ENCODE peak calls at places on chromosomes 3 and 15, in nine cellular contexts. B is A549, P is astrocyte, J is IMR-90, Q is GM23338, V is PC-9, I is HepG2, Z is H1, G is fibroblast of lung. S is an unnamed sample.

GRCh38 chr3:33877187-33877586 is 78.8 kb downstream of the PDCD6IP start:
- DNase-seq in B (no peak), P (no peak), J (no peak), Q (no peak), V (no peak), I (no peak), Z (no peak), G (no peak), S (no peak)

GRCh38 chr3:160099855-160100254 is 111.2 kb downstream of the IL12A start:
- DNase-seq in B (no peak), P (no peak), J (no peak), Q (no peak), V (no peak), I (no peak), Z (no peak), G (no peak), S (no peak)

GRCh38 chr15:77418341-77419049 is 1.4 kb downstream of the PEAK1 start:
- DNase-seq in B (peak; percentile 21), P (peak; percentile 42), J (peak; percentile 49), Q (no peak), V (no peak), I (no peak), Z (no peak), G (peak; percentile 64), S (no peak)

GRCh38 chr3:60650171-60650570 is 601.1 kb downstream of the FHIT start:
- DNase-seq in B (no peak), P (peak; percentile 71), J (no peak), Q (no peak), V (no peak), I (no peak), Z (no peak), G (peak; percentile 76), S (no peak)

GRCh38 chr3:158846803-158847465 is 45.1 kb downstream of the MFSD1 start:
- DNase-seq in B (no peak), P (no peak), J (no peak), Q (no peak), V (no peak), I (no peak), Z (no peak), G (no peak), S (no peak)

GRCh38 chr3:66693461-66693912 is 192.7 kb upstream of the LRIG1 start:
- DNase-seq in B (no peak), P (peak; percentile 29), J (peak; percentile 43), Q (no peak), V (no peak), I (no peak), Z (no peak), G (peak; percentile 49), S (no peak)

GRCh38 chr15:50828610-50829206 is 63.2 kb upstream of the SPPL2A start:
- DNase-seq in B (peak; percentile 55), P (peak; percentile 90), J (peak; percentile 86), Q (peak; percentile 3), V (peak; percentile 75), I (peak; percentile 70), Z (no peak), G (peak; percentile 92), S (peak; percentile 40)

GRCh38 chr3:13275376-13276005 is 144.6 kb downstream of the NUP210 start:
- DNase-seq in B (no peak), P (no peak), J (no peak), Q (no peak), V (no peak), I (no peak), Z (no peak), G (no peak), S (no peak)

GRCh38 chr3:41174703-41174964 is 24.7 kb upstream of the CTNNB1 start:
- DNase-seq in B (no peak), P (no peak), J (no peak), Q (no peak), V (no peak), I (no peak), Z (no peak), G (no peak), S (no peak)

GRCh38 chr3:32422943-32423342 is 31.3 kb downstream of the CMTM7 start:
- DNase-seq in B (no peak), P (no peak), J (no peak), Q (no peak), V (no peak), I (no peak), Z (no peak), G (no peak), S (no peak)

GRCh38 chr15:58839485-58839884 is 68.4 kb downstream of the MINDY2 start:
- DNase-seq in B (peak; percentile 31), P (no peak), J (peak; percentile 4), Q (peak; percentile 54), V (no peak), I (peak; percentile 24), Z (no peak), G (no peak), S (no peak)

GRCh38 chr3:122754867-122755835 is 38.5 kb downstream of the HSPBAP1 start:
- DNase-seq in B (peak; percentile 49), P (no peak), J (peak; percentile 44), Q (peak; percentile 90), V (peak; percentile 44), I (peak; percentile 51), Z (no peak), G (peak; percentile 10), S (peak; percentile 54)

GRCh38 chr15:88202231-88202630 is 54.3 kb downstream of the NTRK3 start:
- DNase-seq in B (no peak), P (peak; percentile 73), J (no peak), Q (no peak), V (no peak), I (no peak), Z (no peak), G (peak; percentile 77), S (no peak)

GRCh38 chr3:153245661-153246060 is 83.6 kb downstream of the RAP2B start:
- DNase-seq in B (no peak), P (peak; percentile 23), J (peak; percentile 39), Q (no peak), V (no peak), I (no peak), Z (no peak), G (no peak), S (no peak)

GRCh38 chr3:12303532-12303931 is 14.7 kb downstream of the PPARG start:
- DNase-seq in B (peak; percentile 67), P (peak; percentile 95), J (peak; percentile 98), Q (no peak), V (no peak), I (no peak), Z (no peak), G (peak; percentile 96), S (no peak)

GRCh38 chr3:45670995-45671394 is 18.2 kb upstream of the SACM1L start:
- DNase-seq in B (no peak), P (no peak), J (no peak), Q (no peak), V (no peak), I (no peak), Z (no peak), G (peak; percentile 26), S (no peak)

GRCh38 chr3:15630646-15631350 is 29.3 kb downstream of the BTD start:
- DNase-seq in B (peak; percentile 58), P (peak; percentile 78), J (peak; percentile 87), Q (peak; percentile 34), V (peak; percentile 71), I (no peak), Z (no peak), G (peak; percentile 84), S (no peak)
- H3K4me2 ChIP-seq in B (peak overlapping the region; percentile 92), P (peak overlapping the region; percentile 82), J (peak overlapping the region; percentile 98), Q (peak overlapping the region; percentile 44), V (peak overlapping the region; percentile 64), I (peak overlapping the region; percentile 39), Z (no peak overlapping the region), G (peak overlapping the region; percentile 77), S (no peak overlapping the region)

GRCh38 chr15:99967841-99968371 is 234.7 kb upstream of the LYSMD4 start:
- DNase-seq in B (no peak), P (no peak), J (no peak), Q (no peak), V (no peak), I (no peak), Z (no peak), G (peak; percentile 37), S (no peak)

GRCh38 chr15:99969261-99969960 is 236.2 kb upstream of the LYSMD4 start:
- DNase-seq in B (no peak), P (no peak), J (no peak), Q (no peak), V (no peak), I (no peak), Z (no peak), G (no peak), S (no peak)

GRCh38 chr15:99965376-99965775 is 232.1 kb upstream of the LYSMD4 start:
- DNase-seq in B (no peak), P (no peak), J (no peak), Q (no peak), V (no peak), I (no peak), Z (no peak), G (no peak), S (no peak)

GRCh38 chr15:99963976-99964375 is 230.7 kb upstream of the LYSMD4 start:
- DNase-seq in B (no peak), P (no peak), J (no peak), Q (no peak), V (no peak), I (no peak), Z (no peak), G (no peak), S (no peak)

DNA sequence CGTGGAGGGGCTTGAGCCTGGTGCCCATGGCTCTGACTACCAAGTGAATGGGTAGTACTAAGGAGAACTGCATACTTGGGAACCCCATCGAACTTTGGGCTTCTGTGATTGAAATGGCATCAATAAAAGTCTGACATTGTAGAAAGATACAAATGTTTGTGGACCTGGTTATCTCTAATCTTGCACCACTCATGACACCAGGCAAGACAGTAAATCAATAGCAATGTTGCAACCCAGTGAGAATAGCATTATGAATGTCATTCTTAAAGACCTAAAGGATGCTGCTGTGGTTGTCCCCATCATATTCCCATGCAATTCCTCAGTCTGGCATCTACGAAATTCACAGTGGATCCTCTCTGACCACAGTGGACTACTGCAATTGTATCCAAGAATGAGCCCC is 233.6 kb upstream of the LYSMD4 start:
- DNase-seq in B (no peak), P (no peak), J (no peak), Q (no peak), V (no peak), I (no peak), Z (no peak), G (no peak), S (no peak)
- H3K4me2 ChIP-seq in B (no peak overlapping the region), P (no peak overlapping the region), J (no peak overlapping the region), Q (no peak overlapping the region), V (no peak overlapping the region), I (no peak overlapping the region), Z (no peak overlapping the region), G (no peak overlapping the region), S (no peak overlapping the region)

DNA sequence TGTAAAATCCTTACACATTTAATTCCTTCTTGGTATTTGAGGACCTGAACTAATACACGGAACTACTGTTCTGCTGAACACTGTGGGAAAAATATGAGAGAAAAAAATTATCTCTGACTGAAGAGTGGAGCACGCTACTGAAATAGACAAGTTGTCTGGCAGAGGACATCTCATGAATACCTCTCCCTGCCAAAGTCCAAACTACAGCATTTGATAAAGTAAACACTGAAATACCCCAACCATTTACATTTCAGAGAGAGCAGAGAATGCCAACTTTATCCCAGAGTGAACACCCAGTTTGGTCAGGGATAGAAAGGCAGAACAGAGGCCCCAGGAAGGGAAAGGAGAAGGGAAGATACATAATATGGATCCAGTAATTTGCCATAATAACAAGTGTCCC is 920.7 kb downstream of the SQOR start:
- DNase-seq in B (no peak), P (no peak), J (no peak), Q (no peak), V (no peak), I (peak; percentile 7), Z (no peak), G (no peak), S (no peak)
- H3K4me2 ChIP-seq in B (no peak overlapping the region), P (no peak overlapping the region), J (no peak overlapping the region), Q (no peak overlapping the region), V (no peak overlapping the region), I (no peak overlapping the region), Z (no peak overlapping the region), G (no peak overlapping the region), S (no peak overlapping the region)

GRCh38 chr3:105354429-105354828 is 12.3 kb upstream of the ALCAM start:
- DNase-seq in B (no peak), P (no peak), J (no peak), Q (peak; percentile 87), V (no peak), I (no peak), Z (no peak), G (peak; percentile 48), S (peak; percentile 52)
- H3K4me2 ChIP-seq in B (no peak overlapping the region), P (peak overlapping the region; percentile 85), J (peak overlapping the region; percentile 69), Q (peak overlapping the region; percentile 77), V (no peak overlapping the region), I (no peak overlapping the region), Z (peak overlapping the region; percentile 25), G (peak overlapping the region; percentile 61), S (peak overlapping the region; percentile 82)

S was measured in neural progenitor cell.